ENCODE peak calls at places on chromosomes 6 and 20, in eight cellular contexts. U is fibroblast of villous mesenchyme, R is neural crest cell, H is hypothalamus, Y is SHP77 treated with DMSO at 0.1 percent for 48 hours, Q is psoas muscle, E is body of pancreas, L is transverse colon. V is an unnamed sample.

GRCh38 chr20:36525620-36526365 is 15.5 kb upstream of the MYL9 start:
- DNase-seq in U (no peak), R (no peak), H (no peak), Y (no peak), Q (no peak), E (no peak), L (no peak), V (no peak)

GRCh38 chr6:35077006-35077712 is 64.0 kb downstream of the TCP11 start:
- DNase-seq in U (no peak), R (no peak), H (no peak), Y (no peak), Q (no peak), E (no peak), L (no peak), V (no peak)

GRCh38 chr6:99350573-99350972 is 1.1 kb upstream of the FAXC start:
- DNase-seq in U (no peak), R (no peak), H (no peak), Y (no peak), Q (no peak), E (peak; percentile 75), L (no peak), V (no peak)

GRCh38 chr6:101668496-101668895 is 275.0 kb downstream of the GRIK2 start:
- DNase-seq in U (no peak), R (no peak), H (no peak), Y (peak; percentile 53), Q (no peak), E (no peak), L (no peak), V (no peak)

GRCh38 chr6:169847773-169848380 is 96.5 kb downstream of the ERMARD start:
- DNase-seq in U (no peak), R (no peak), H (no peak), Y (no peak), Q (no peak), E (no peak), L (no peak), V (no peak)

GRCh38 chr20:57560554-57561355 is at the start of gene PCK1:
- DNase-seq in U (peak; percentile 24), R (no peak), H (no peak), Y (peak; percentile 65), Q (peak; percentile 71), E (peak; percentile 80), L (peak; percentile 96), V (no peak)

GRCh38 chr6:43489277-43490072 is 12.1 kb downstream of the TJAP1 start:
- DNase-seq in U (no peak), R (no peak), H (peak; percentile 87), Y (no peak), Q (no peak), E (no peak), L (no peak), V (no peak)

GRCh38 chr6:89934685-89935366 is 40.6 kb downstream of the GJA10 start:
- DNase-seq in U (no peak), R (no peak), H (no peak), Y (no peak), Q (no peak), E (no peak), L (no peak), V (no peak)

GRCh38 chr20:16694176-16694575 is 35.6 kb upstream of the SNRPB2 start:
- DNase-seq in U (no peak), R (no peak), H (no peak), Y (no peak), Q (no peak), E (no peak), L (no peak), V (no peak)

GRCh38 chr6:78505178-78505577 is 362.2 kb upstream of the IRAK1BP1 start:
- DNase-seq in U (no peak), R (no peak), H (no peak), Y (no peak), Q (no peak), E (no peak), L (no peak), V (no peak)

GRCh38 chr6:3733321-3733925 is 18.1 kb downstream of the PXDC1 start:
- DNase-seq in U (no peak), R (no peak), H (no peak), Y (no peak), Q (no peak), E (no peak), L (no peak), V (no peak)

GRCh38 chr6:53456809-53457208 is 88.1 kb downstream of the GCLC start:
- DNase-seq in U (no peak), R (no peak), H (no peak), Y (no peak), Q (no peak), E (no peak), L (no peak), V (no peak)

GRCh38 chr20:37598101-37598530 is 70.4 kb upstream of the BLCAP start:
- DNase-seq in U (no peak), R (peak; percentile 34), H (no peak), Y (no peak), Q (no peak), E (peak; percentile 7), L (no peak), V (no peak)

GRCh38 chr6:166580076-166581050 is 6.1 kb downstream of the RAMACL start:
- DNase-seq in U (no peak), R (no peak), H (no peak), Y (no peak), Q (no peak), E (no peak), L (no peak), V (no peak)

GRCh38 chr20:17617868-17618672 is 48.2 kb downstream of the DSTN start:
- DNase-seq in U (no peak), R (no peak), H (no peak), Y (no peak), Q (peak; percentile 51), E (peak; percentile 74), L (peak; percentile 6), V (no peak)

GRCh38 chr20:51930775-51931174 is 128.5 kb upstream of the SALL4 start:
- DNase-seq in U (peak; percentile 78), R (no peak), H (no peak), Y (no peak), Q (no peak), E (no peak), L (no peak), V (peak; percentile 95)

GRCh38 chr20:50431066-50431450 is 79.1 kb upstream of the PTPN1 start:
- DNase-seq in U (no peak), R (no peak), H (no peak), Y (no peak), Q (no peak), E (no peak), L (no peak), V (no peak)

GRCh38 chr6:43495409-43495941 is 14.7 kb downstream of the LRRC73 start:
- DNase-seq in U (no peak), R (no peak), H (no peak), Y (no peak), Q (no peak), E (no peak), L (peak; percentile 36), V (no peak)

GRCh38 chr6:12555267-12555666 is 161.3 kb upstream of the PHACTR1 start:
- DNase-seq in U (no peak), R (no peak), H (no peak), Y (no peak), Q (no peak), E (no peak), L (no peak), V (no peak)

GRCh38 chr6:63676412-63677114 is 41.0 kb downstream of the PHF3 start:
- DNase-seq in U (no peak), R (no peak), H (no peak), Y (no peak), Q (no peak), E (no peak), L (no peak), V (no peak)

GRCh38 chr6:21227486-21227885 is 366.1 kb upstream of the SOX4 start:
- DNase-seq in U (no peak), R (no peak), H (no peak), Y (no peak), Q (no peak), E (no peak), L (no peak), V (no peak)

GRCh38 chr6:157086632-157087031 is 236.7 kb downstream of the TMEM242 start:
- DNase-seq in U (no peak), R (no peak), H (no peak), Y (no peak), Q (no peak), E (no peak), L (no peak), V (no peak)

GRCh38 chr6:26363882-26364825 is 844 bp upstream of the BTN3A2 start:
- DNase-seq in U (peak; percentile 55), R (no peak), H (no peak), Y (no peak), Q (no peak), E (no peak), L (no peak), V (no peak)

GRCh38 chr20:32583581-32584045 is 1.5 kb downstream of the NOL4L start:
- DNase-seq in U (no peak), R (no peak), H (no peak), Y (no peak), Q (no peak), E (no peak), L (no peak), V (no peak)

GRCh38 chr20:3654326-3655031 is 8.7 kb downstream of the GFRA4 start:
- DNase-seq in U (no peak), R (no peak), H (no peak), Y (peak; percentile 43), Q (no peak), E (no peak), L (no peak), V (no peak)

GRCh38 chr6:36095497-36096391 is 34.6 kb upstream of the MAPK13 start:
- DNase-seq in U (no peak), R (no peak), H (no peak), Y (no peak), Q (no peak), E (no peak), L (peak; percentile 74), V (no peak)

GRCh38 chr6:30450908-30451818 is 38.1 kb upstream of the HLA-E start:
- DNase-seq in U (peak; percentile 70), R (no peak), H (no peak), Y (no peak), Q (peak; percentile 70), E (peak; percentile 27), L (peak; percentile 38), V (no peak)

GRCh38 chr6:10412948-10413849 is 1.7 kb downstream of the TFAP2A start:
- DNase-seq in U (no peak), R (no peak), H (no peak), Y (no peak), Q (no peak), E (peak; percentile 72), L (peak; percentile 36), V (no peak)

GRCh38 chr20:48904566-48905321 is 16.8 kb upstream of the ARFGEF2 start:
- DNase-seq in U (peak; percentile 79), R (peak; percentile 76), H (peak; percentile 13), Y (peak; percentile 15), Q (no peak), E (peak; percentile 74), L (peak; percentile 66), V (peak; percentile 76)